ENCODE peak calls at places on chromosomes 1 and 21, in four cellular contexts. Q, V, D and Y are unnamed samples.

GRCh38 chr1:89971600-89971999 is 23.3 kb upstream of the ZNF326 start:
- DNase-seq in Q (no peak), V (no peak), D (peak), Y (no peak)

GRCh38 chr1:19377812-19378718 is 65.9 kb downstream of the SLC66A1 start:
- DNase-seq in Q (no peak), V (no peak), D (no peak), Y (no peak)

GRCh38 chr1:177809844-177810243 is 160.0 kb downstream of the SEC16B start:
- DNase-seq in Q (no peak), V (no peak), D (no peak), Y (no peak)

GRCh38 chr21:44865561-44866280 is 7.8 kb downstream of the PTTG1IP start:
- DNase-seq in Q (no peak), V (no peak), D (no peak), Y (no peak)

GRCh38 chr1:30232288-30232899 is 491.0 kb downstream of the MATN1 start:
- DNase-seq in Q (no peak), V (no peak), D (no peak), Y (no peak)

GRCh38 chr1:192133350-192133950 is 24.8 kb upstream of the RGS18 start:
- DNase-seq in Q (no peak), V (no peak), D (peak), Y (no peak)

GRCh38 chr21:36719614-36720013 is 20.7 kb downstream of the SIM2 start:
- DNase-seq in Q (no peak), V (no peak), D (no peak), Y (no peak)

GRCh38 chr1:247079141-247079874 is 697 bp upstream of the ZNF670 start:
- DNase-seq in Q (no peak), V (no peak), D (no peak), Y (no peak)

GRCh38 chr21:24395320-24395933 is 1211.9 kb downstream of the MRPL39 start:
- DNase-seq in Q (no peak), V (no peak), D (no peak), Y (no peak)

GRCh38 chr1:41954533-41954944 is 35.8 kb upstream of the HIVEP3 start:
- DNase-seq in Q (no peak), V (no peak), D (peak), Y (no peak)

GRCh38 chr1:61642475-61643232 is 82.3 kb downstream of the TM2D1 start:
- DNase-seq in Q (no peak), V (no peak), D (no peak), Y (no peak)

GRCh38 chr1:59730759-59731478 is 83.8 kb upstream of the HOOK1 start:
- DNase-seq in Q (no peak), V (peak), D (peak), Y (peak)

GRCh38 chr1:19166066-19166465 is 44.0 kb downstream of the UBR4 start:
- DNase-seq in Q (no peak), V (no peak), D (peak), Y (no peak)

GRCh38 chr1:172399369-172400072 is 21.0 kb upstream of the C1orf105 start:
- DNase-seq in Q (no peak), V (peak), D (peak), Y (peak)

GRCh38 chr1:208216062-208216461 is 28.1 kb downstream of the PLXNA2 start:
- DNase-seq in Q (no peak), V (no peak), D (peak), Y (no peak)

GRCh38 chr21:36723371-36723881 is 24.5 kb downstream of the SIM2 start:
- DNase-seq in Q (no peak), V (no peak), D (no peak), Y (no peak)

GRCh38 chr1:54850082-54850730 is 36.8 kb downstream of the DHCR24 start:
- DNase-seq in Q (peak), V (no peak), D (peak), Y (no peak)

GRCh38 chr1:61083014-61083798 is 845 bp downstream of the NFIA start:
- DNase-seq in Q (peak), V (peak), D (peak), Y (peak)

GRCh38 chr1:29043270-29043971 is 80.3 kb downstream of the TMEM200B start:
- DNase-seq in Q (no peak), V (peak), D (peak), Y (no peak)

GRCh38 chr1:15429701-15430149 is 8.5 kb upstream of the CTRC start:
- DNase-seq in Q (no peak), V (no peak), D (peak), Y (no peak)

GRCh38 chr1:208437416-208437815 is 193.2 kb upstream of the PLXNA2 start:
- DNase-seq in Q (no peak), V (no peak), D (peak), Y (no peak)

GRCh38 chr21:41752231-41752681 is 14.6 kb downstream of the RIPK4 start:
- DNase-seq in Q (no peak), V (no peak), D (peak), Y (peak)

DNA sequence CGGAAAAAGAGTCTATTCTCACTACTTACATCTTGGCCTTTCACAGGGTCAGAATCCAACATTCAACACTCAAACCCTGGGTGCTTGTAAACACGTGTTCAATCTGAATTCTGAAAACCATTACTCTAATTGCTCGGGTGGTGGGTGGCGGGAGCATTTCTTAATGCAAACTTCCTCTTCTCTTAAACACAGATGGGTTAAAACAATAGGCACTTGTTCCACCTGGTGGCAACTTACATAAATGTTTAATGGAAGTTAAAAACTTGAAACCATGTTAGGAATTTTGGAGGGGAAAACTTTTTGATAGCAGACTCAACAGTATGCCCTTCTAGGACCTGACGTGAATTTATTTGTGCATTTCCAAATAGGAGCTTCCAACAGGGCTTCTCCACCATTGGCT is 23.4 kb upstream of the TDRD10 start:
- DNase-seq in Q (no peak), V (no peak), D (no peak), Y (no peak)
- TF ChIP-seq CTCF in Q (peak), V (no peak), D (no peak), Y (no peak)

GRCh38 chr1:165595561-165595960 is 35.5 kb upstream of the MGST3 start:
- DNase-seq in Q (no peak), V (no peak), D (peak), Y (no peak)
- TF ChIP-seq CTCF in Q (no peak), V (no peak), D (no peak), Y (no peak)

DNA sequence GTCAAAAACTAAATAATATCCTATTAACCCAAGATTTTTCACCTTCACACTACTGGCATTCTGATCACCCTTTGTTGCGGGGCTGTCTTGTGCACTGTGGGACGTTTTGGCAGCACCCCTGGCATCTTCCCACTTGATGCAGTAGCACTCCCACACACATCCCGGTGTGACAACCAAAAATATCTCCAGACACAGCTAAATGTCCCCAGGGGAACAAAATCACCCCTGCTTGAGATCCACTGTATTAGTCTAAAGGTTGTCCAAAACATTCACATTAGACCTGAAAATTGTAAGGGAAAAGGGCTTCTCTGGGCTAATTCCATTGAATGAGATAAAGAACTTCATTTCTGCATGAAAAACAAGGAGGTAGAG is 37.8 kb downstream of the PLEKHO1 start:
- DNase-seq in Q (no peak), V (no peak), D (no peak), Y (no peak)
- TF ChIP-seq CTCF in Q (peak), V (no peak), D (no peak), Y (no peak)

GRCh38 chr1:201022824-201023516 is 544 bp downstream of the KIF21B start:
- DNase-seq in Q (peak), V (no peak), D (no peak), Y (no peak)
- TF ChIP-seq CTCF in Q (peak), V (no peak), D (no peak), Y (no peak)

DNA sequence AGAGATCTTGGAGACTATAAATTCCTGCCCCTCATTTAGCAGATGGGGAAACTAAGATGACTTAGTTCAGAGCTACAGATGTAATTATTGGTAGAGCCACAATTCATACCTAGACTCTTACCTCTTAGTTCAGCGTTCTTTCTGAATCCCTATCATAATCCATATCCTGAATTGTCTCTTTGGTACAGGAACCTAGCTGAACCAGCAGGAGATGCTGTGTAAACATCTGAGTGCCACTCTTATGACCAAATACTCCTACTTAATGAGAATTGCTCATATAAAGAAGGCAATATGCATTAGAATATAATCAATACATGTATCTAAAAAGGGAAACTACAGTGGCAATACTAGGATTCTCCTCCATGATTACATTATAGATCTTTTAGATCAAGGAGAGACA is 459.0 kb downstream of the SIPA1L2 start:
- DNase-seq in Q (no peak), V (no peak), D (no peak), Y (no peak)
- TF ChIP-seq CTCF in Q (no peak), V (no peak), D (no peak), Y (no peak)